ENCODE peak calls at places on chromosomes 2 and 18, in nine cellular contexts. R is activated T-helper 9 cell treated with anti-CD3 and anti-CD28 coated beads, Interleukin-2, amount 50 U/mL, for 16 hours; K is HS-5; G is Jurkat, Clone E6-1; C is activated CD4-positive, alpha-beta T cell treated with anti-CD3 and anti-CD28 coated beads, Interleukin-2, amount 50 U/mL, for 1 hour; H is A549; I is endothelial cell; V is HCT116; Z is NCI-H748 treated with DMSO at 0.1 percent for 48 hours. N is an unnamed sample.

GRCh38 chr18:711693-712400 is 583 bp downstream of the ENOSF1 start:
- DNase-seq in R (peak), K (peak), G (peak), C (peak), H (peak), I (peak), V (peak), Z (peak), N (peak)

GRCh38 chr2:152407204-152407721 is 72.3 kb downstream of the FMNL2 start:
- DNase-seq in R (no peak), K (no peak), G (no peak), C (no peak), H (peak), I (peak), V (no peak), Z (no peak), N (peak)

GRCh38 chr2:43818761-43819160 is 19.9 kb downstream of the ABCG5 start:
- DNase-seq in R (no peak), K (no peak), G (no peak), C (no peak), H (no peak), I (no peak), V (peak), Z (no peak), N (no peak)

GRCh38 chr2:201987426-201987825 is 46.2 kb upstream of the FZD7 start:
- DNase-seq in R (no peak), K (no peak), G (peak), C (no peak), H (no peak), I (no peak), V (no peak), Z (no peak), N (no peak)

GRCh38 chr18:3264362-3264761 is 2.4 kb downstream of the MYL12B start:
- DNase-seq in R (no peak), K (no peak), G (no peak), C (no peak), H (no peak), I (no peak), V (no peak), Z (no peak), N (no peak)

GRCh38 chr2:232454630-232455029 is 1.3 kb upstream of the ALPI start:
- DNase-seq in R (no peak), K (no peak), G (no peak), C (no peak), H (no peak), I (no peak), V (no peak), Z (no peak), N (no peak)

GRCh38 chr2:25567406-25567805 is 106.0 kb downstream of the DTNB start:
- DNase-seq in R (no peak), K (peak), G (peak), C (no peak), H (peak), I (no peak), V (peak), Z (no peak), N (no peak)

GRCh38 chr18:55322176-55322735 is 265.7 kb downstream of the TCF4 start:
- DNase-seq in R (no peak), K (peak), G (no peak), C (no peak), H (peak), I (peak), V (no peak), Z (peak), N (peak)

GRCh38 chr2:66508358-66509071 is 73.6 kb downstream of the MEIS1 start:
- DNase-seq in R (no peak), K (no peak), G (no peak), C (no peak), H (no peak), I (no peak), V (no peak), Z (no peak), N (peak)

N was measured in HAP-1.